ENCODE peak calls at places on chromosomes 16 and 17, in seven cellular contexts. G, T, F, E, A, J and N are unnamed samples.

GRCh38 chr16:47285001-47285400 is 141.3 kb upstream of the NETO2 start:
- DNase-seq in G (no peak), T (no peak), F (no peak), E (no peak), A (no peak), J (no peak), N (no peak)

GRCh38 chr17:32283745-32284207 is 18.1 kb downstream of the RHBDL3 start:
- DNase-seq in G (no peak), T (no peak), F (no peak), E (peak), A (peak), J (no peak), N (no peak)

GRCh38 chr16:69607674-69608073 is 41.9 kb downstream of the NFAT5 start:
- DNase-seq in G (no peak), T (no peak), F (no peak), E (no peak), A (no peak), J (no peak), N (no peak)

GRCh38 chr16:12542818-12543699 is 260.6 kb downstream of the CPPED1 start:
- DNase-seq in G (no peak), T (no peak), F (no peak), E (no peak), A (no peak), J (peak), N (no peak)

GRCh38 chr16:86530251-86531192 is 20.2 kb downstream of the FOXF1 start:
- DNase-seq in G (no peak), T (no peak), F (no peak), E (no peak), A (no peak), J (no peak), N (no peak)

GRCh38 chr17:65228734-65229390 is 91.7 kb downstream of the RGS9 start:
- DNase-seq in G (no peak), T (no peak), F (peak), E (peak), A (peak), J (peak), N (no peak)

GRCh38 chr16:81314603-81315270 is at the start of gene GAN:
- DNase-seq in G (peak), T (peak), F (peak), E (peak), A (peak), J (peak), N (peak)

GRCh38 chr17:16003841-16004240 is 4.2 kb downstream of the TTC19 start:
- DNase-seq in G (no peak), T (no peak), F (no peak), E (no peak), A (no peak), J (no peak), N (no peak)

GRCh38 chr17:40935624-40936023 is 1.8 kb downstream of the KRT23 start:
- DNase-seq in G (no peak), T (no peak), F (no peak), E (no peak), A (no peak), J (no peak), N (no peak)

GRCh38 chr17:68381076-68381900 is 76.0 kb downstream of the WIPI1 start:
- DNase-seq in G (no peak), T (peak), F (no peak), E (peak), A (peak), J (peak), N (peak)

GRCh38 chr16:81904320-81904719 is 107.0 kb downstream of the SDR42E1 start:
- DNase-seq in G (no peak), T (no peak), F (no peak), E (no peak), A (no peak), J (no peak), N (no peak)

GRCh38 chr16:66486773-66487579 is 59.9 kb downstream of the BEAN1 start:
- DNase-seq in G (no peak), T (peak), F (no peak), E (peak), A (no peak), J (no peak), N (no peak)

GRCh38 chr17:1315891-1316403 is 36.5 kb downstream of the TRARG1 start:
- DNase-seq in G (no peak), T (no peak), F (no peak), E (no peak), A (no peak), J (no peak), N (no peak)

GRCh38 chr16:48959747-48960146 is 321.9 kb downstream of the CBLN1 start:
- DNase-seq in G (no peak), T (no peak), F (no peak), E (no peak), A (no peak), J (no peak), N (no peak)